ENCODE peak calls at places on chromosomes 4 and X, in five cellular contexts. F is uterus, M is psoas muscle, Z is aorta, B is heart left ventricle. S is an unnamed sample. For H3K4me1, the result is how much of the 10 kb centered on the place peaks cover.

GRCh38 chrX:101450951-101451350 is 34.3 kb upstream of the ARMCX4 start:
- DNase-seq in Z (no peak), M (no peak), B (no peak), F (no peak), S (no peak)

GRCh38 chrX:111652719-111653118 is 28.3 kb upstream of the ALG13 start:
- DNase-seq in M (no peak), F (no peak), Z (no peak), B (no peak), S (no peak)

GRCh38 chr4:6577409-6577808 is 2.4 kb downstream of the MAN2B2 start:
- DNase-seq in Z (no peak), F (no peak), B (no peak), M (no peak), S (no peak)

GRCh38 chr4:150769235-150769634 is 187.3 kb downstream of the MAB21L2 start:
- DNase-seq in Z (no peak), M (no peak), F (no peak), B (no peak), S (no peak)

GRCh38 chr4:113478032-113478431 is 283.5 kb downstream of the CAMK2D start:
- DNase-seq in Z (no peak), M (no peak), F (no peak), B (no peak), S (no peak)

GRCh38 chr4:72318771-72319170 is 250.2 kb downstream of the ADAMTS3 start:
- DNase-seq in B (no peak), F (no peak), Z (no peak), M (no peak), S (no peak)

GRCh38 chr4:76213415-76214268 is at the start of gene SCARB2:
- DNase-seq in M (peak), F (peak), Z (peak), B (peak), S (peak)

GRCh38 chrX:22095306-22095705 is 63.2 kb downstream of the PHEX start:
- DNase-seq in M (peak), B (peak), Z (no peak), F (peak), S (peak)

GRCh38 chr4:40340034-40340433 is 4.9 kb downstream of the CHRNA9 start:
- DNase-seq in B (no peak), Z (no peak), F (no peak), M (no peak), S (no peak)

GRCh38 chr4:69832326-69833030 is 27.5 kb downstream of the SULT1E1 start:
- DNase-seq in F (no peak), B (no peak), M (no peak), Z (no peak), S (no peak)

GRCh38 chrX:46739736-46740135 is 19.2 kb downstream of the SLC9A7 start:
- DNase-seq in Z (no peak), B (no peak), M (no peak), F (no peak), S (no peak)

GRCh38 chr4:87498446-87498900 is 30.7 kb downstream of the SPARCL1 start:
- DNase-seq in F (no peak), B (no peak), M (no peak), Z (no peak), S (no peak)

GRCh38 chr4:82044141-82044993 is 329.4 kb downstream of the HNRNPD start:
- DNase-seq in Z (peak), B (peak), M (peak), F (peak), S (peak)

GRCh38 chr4:52545099-52546069 is 113.7 kb downstream of the USP46 start:
- DNase-seq in B (peak), Z (peak), F (peak), M (peak), S (peak)

GRCh38 chr4:43776371-43776770 is 672.2 kb downstream of the KCTD8 start:
- DNase-seq in Z (no peak), B (no peak), F (no peak), M (no peak), S (no peak)

GRCh38 chr4:146472404-146472803 is 49.3 kb downstream of the SLC10A7 start:
- DNase-seq in M (no peak), Z (no peak), F (no peak), B (no peak), S (no peak)
- H3K4me3 ChIP-seq in M (no peak), Z (no peak), F (no peak), B (no peak), S (no peak)

GRCh38 chr4:2258091-2259035 is 3.5 kb downstream of the MXD4 start:
- DNase-seq in F (peak), Z (peak), M (peak), B (peak), S (peak)

GRCh38 chr4:2259036-2259540 is 2.8 kb downstream of the MXD4 start:
- DNase-seq in Z (peak), F (peak), M (peak), B (peak), S (peak)

GRCh38 chr4:2256156-2256731 is 5.7 kb downstream of the MXD4 start:
- DNase-seq in F (peak), M (peak), Z (peak), B (peak), S (peak)

GRCh38 chr4:2256781-2257191 is 5.1 kb downstream of the MXD4 start:
- DNase-seq in F (peak), B (peak), M (peak), Z (peak), S (peak)

DNA sequence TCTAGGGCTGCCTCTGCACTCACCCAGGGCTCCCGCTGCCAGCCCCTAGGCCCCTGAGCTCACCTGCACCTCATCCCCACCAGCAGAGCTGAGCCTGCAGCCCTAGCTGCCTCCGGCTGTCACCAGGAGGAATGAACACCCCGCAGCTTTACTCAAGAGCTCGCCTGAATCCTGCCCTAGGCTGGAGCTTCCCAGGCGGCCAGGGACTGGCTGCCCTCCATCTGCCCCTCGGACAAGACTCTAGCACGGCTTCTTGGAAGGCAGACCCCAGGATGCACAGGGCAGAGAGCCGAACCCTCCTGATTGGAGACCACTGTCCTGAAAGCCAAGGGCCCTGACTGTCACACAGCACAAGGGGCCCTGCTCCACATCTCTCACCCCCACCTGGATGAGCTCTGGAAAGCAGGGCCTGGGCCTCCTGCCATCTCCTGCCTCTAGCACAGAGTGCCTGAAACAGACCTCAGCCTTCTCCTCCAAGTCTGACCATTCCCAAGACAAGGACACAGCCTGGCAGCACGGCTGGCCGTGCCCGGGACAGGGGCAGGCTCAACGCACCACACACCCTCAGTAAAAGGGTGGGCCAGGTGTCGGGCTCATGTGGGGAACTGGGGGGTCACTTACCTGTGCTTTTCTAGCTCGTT is 4.4 kb downstream of the MXD4 start:
- DNase-seq in Z (peak), M (peak), B (peak), F (peak), S (peak)
- H3K4me1 ChIP-seq in Z (under half), M (half or more), B (half or more), F (half or more), S (half or more)

DNA sequence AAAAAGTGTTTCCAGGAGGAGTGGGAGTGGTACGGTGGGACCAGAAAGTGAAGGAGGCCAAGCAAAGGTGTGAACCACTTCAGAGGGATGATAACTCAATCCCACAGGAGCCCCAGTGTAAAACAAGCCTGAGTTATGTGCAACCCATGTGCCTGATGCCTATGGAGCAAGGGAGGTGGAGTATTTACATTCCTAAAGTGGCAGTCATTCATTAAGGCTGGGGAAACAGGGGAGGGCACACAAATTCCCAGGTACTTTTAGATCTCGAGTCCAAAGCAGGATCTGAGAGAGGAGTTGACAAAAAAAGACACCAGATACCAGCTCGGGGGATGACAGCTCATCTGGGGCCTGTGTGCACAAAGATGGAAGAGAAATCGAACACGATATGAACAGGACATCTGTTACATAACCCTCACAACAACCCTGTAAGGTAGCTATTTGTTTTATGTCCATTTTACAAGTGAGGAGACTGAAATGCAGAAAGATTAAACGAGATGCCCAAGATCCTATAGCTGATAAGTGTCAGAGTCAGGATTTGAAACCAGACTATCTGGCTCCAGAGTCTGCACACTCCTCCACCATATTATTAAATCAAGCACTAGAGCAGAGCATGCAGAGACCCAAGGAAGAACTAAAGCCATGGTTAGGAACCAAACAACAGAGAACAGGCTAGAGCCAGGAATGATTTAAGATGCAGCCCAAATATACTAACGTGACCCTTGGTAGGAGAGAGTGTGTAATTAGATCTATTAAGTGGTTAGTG is 91.9 kb upstream of the MAPK10 start:
- DNase-seq in F (no peak), Z (no peak), B (no peak), M (no peak), S (no peak)
- H3K4me3 ChIP-seq in F (peak), Z (peak), B (peak), M (peak), S (peak)

GRCh38 chrX:96576358-96576757 is 108.3 kb upstream of the DIAPH2 start:
- DNase-seq in M (no peak), B (no peak), F (no peak), Z (no peak), S (no peak)
- H3K4me1 ChIP-seq in M (under half), B (under half), F (under half), Z (under half), S (under half)

GRCh38 chr4:101355767-101356702 is 8.7 kb upstream of the PPP3CA start:
- DNase-seq in F (no peak), B (no peak), Z (no peak), M (no peak), S (no peak)
- H3K4me3 ChIP-seq in F (no peak), B (no peak), Z (no peak), M (no peak), S (no peak)

GRCh38 chrX:19729761-19730160 is 157.6 kb downstream of the SH3KBP1 start:
- DNase-seq in M (no peak), B (no peak), Z (no peak), F (no peak), S (no peak)
- H3K4me1 ChIP-seq in M (under half), B (under half), Z (under half), F (under half), S (under half)

GRCh38 chr4:38762560-38762959 is 20.2 kb downstream of the TLR10 start:
- DNase-seq in F (no peak), B (no peak), Z (no peak), M (no peak), S (no peak)
- H3K4me3 ChIP-seq in F (no peak), B (no peak), Z (no peak), M (no peak), S (no peak)

GRCh38 chr4:2847297-2847871 is 3.7 kb downstream of the ADD1 start:
- DNase-seq in Z (no peak), B (no peak), F (no peak), M (no peak), S (no peak)

GRCh38 chr4:2852481-2852881 is 8.8 kb downstream of the ADD1 start:
- DNase-seq in B (peak), M (peak), Z (no peak), F (no peak), S (no peak)

GRCh38 chr4:2850966-2851782 is 7.5 kb downstream of the ADD1 start:
- DNase-seq in F (no peak), B (no peak), Z (no peak), M (no peak), S (no peak)

GRCh38 chr4:2848449-2848848 is 4.8 kb downstream of the ADD1 start:
- DNase-seq in Z (no peak), B (no peak), F (no peak), M (no peak), S (no peak)

DNA sequence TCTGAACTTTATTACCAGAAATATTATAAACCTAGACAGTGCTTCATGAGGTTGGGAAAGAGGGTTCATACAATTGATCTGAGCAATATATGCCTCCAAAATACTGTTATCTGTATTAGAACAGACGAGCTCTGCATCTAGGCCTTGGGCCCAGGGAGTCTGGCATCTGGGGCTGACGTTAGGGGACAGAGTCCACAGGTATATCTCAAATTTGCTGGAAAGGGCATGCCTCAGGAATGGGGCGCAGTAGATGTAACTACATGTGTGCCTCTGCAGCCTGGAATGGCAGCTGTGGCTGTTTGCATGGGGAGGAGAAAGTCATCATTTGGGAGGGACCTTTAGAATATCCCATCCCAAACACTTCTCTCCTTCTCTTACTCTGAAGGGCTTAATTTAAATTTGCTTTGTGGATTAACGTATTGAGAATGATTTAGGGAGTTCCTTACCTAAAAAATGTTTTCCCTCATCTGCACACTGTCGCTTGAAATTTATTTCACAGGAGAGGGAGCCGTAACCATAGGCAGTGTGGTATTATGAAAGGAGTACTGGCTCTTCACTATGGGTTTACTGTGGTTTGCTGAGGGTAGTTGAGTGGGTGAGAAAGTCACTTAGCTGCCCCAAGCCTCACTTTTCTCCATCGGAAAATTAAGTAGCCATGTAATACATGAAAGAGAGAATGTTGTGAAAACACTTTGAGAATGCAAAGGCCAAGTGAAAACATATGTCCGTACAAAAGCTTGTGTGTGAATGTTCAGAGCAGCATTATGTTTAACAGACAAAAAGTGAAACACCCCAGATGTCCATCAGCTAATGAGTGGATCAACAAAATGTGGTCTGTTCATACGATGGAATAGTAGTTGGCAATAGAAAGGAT is 5.9 kb downstream of the ADD1 start:
- DNase-seq in M (no peak), Z (no peak), B (no peak), F (no peak), S (no peak)
- H3K4me1 ChIP-seq in M (half or more), Z (under half), B (under half), F (under half), S (under half)

DNA sequence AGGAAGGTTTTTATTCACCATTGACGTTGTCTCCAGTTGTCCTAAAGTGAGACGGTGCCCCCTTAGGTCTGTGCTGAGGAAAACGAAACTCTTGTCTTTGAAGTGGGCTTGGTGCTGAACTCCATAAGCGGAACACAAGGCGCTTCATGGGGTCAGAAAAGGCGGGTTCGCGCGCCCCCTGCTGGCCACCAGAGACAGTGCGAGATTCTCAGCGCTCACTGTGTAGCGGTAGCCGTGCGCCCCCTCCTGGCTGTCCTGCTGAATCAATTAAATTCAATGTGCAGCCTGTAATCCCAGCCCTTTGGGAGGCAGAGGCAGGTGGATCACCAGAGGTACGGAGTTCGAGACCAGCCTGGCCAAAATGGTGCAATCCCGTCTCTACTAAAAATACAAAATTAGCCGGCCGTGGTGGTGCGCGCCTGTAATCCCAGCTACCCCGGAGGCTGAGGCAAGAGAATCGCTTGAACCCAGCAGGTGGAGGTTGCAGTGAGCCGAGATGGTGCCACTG is 64.1 kb downstream of the RLIM start:
- DNase-seq in F (peak), Z (peak), M (peak), B (peak), S (peak)
- H3K4me3 ChIP-seq in F (no peak), Z (no peak), M (no peak), B (no peak), S (no peak)

DNA sequence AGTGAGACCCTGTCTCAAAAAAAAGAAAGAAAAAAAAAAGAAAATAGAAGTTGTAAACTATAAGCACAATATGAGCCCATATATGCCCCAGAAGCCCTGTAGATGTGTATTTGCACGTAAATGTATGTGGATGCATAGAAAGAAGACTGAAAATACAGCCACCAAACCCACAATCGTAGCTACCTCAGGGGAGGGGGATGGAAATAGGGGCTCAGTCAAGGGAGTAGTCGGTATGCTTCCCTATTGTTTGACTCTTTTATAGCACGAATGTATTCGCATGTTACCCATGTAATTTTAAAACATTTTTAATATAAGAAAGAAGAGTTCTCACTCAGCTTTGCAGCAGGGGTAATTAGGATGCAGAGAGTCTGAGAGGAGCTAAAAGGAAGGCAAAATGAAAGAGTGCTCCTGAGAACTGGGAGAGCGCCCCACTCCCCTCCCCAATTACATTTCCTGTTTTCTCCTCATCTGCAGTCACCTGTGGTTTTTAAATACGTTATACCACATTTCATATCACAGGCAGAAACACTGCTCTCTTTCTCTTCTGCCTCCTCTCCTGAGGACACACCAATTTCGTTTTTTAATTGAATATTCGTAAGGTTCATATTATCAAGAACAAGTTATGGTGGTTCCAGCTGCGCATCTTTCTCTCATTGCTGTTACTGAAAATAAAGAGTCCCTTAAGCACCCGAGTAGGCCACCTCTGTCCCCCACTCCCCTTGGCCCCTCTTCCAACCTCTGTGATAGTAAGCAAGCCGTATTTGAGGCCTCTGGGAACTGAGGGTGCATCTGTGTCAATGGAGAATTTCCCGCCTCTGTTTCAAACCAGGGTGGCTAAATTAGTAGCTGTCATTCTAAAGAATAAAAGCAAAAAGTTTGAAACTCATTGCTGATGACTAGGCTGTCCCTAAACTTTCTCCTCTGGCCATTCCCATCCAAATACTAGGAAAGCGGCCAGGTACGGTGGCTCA is 10.7 kb downstream of the SEPTIN6 start:
- DNase-seq in Z (no peak), M (no peak), F (no peak), B (no peak), S (no peak)
- H3K4me1 ChIP-seq in Z (under half), M (under half), F (under half), B (under half), S (under half)

S was measured in left lung.